ENCODE peak calls at places on chromosomes 2 and 18, in four cellular contexts. M is activated T-helper 1 cell treated with anti-CD3 and anti-CD28 coated beads, Interleukin-2, amount 50 U/mL, for 16 hours; S is A172; T is KBM-7. O is an unnamed sample.

GRCh38 chr2:215171826-215172225 is 33.4 kb upstream of the ABCA12 start:
- DNase-seq in M (no peak), S (no peak), T (no peak), O (no peak)

GRCh38 chr2:236291911-236292310 is 27.7 kb upstream of the ASB18 start:
- DNase-seq in M (no peak), S (no peak), T (no peak), O (no peak)

GRCh38 chr2:233487748-233488345 is 78.7 kb downstream of the USP40 start:
- DNase-seq in M (no peak), S (peak), T (no peak), O (no peak)

GRCh38 chr18:34801769-34802168 is 91.7 kb downstream of the DTNA start:
- DNase-seq in M (no peak), S (peak), T (no peak), O (no peak)

GRCh38 chr2:105373344-105373781 is 25.5 kb downstream of the FHL2 start:
- DNase-seq in M (no peak), S (no peak), T (no peak), O (no peak)

GRCh38 chr2:200591308-200591707 is 5.5 kb downstream of the AOX1 start:
- DNase-seq in M (no peak), S (no peak), T (no peak), O (no peak)

GRCh38 chr2:133241231-133241575 is 327.1 kb downstream of the NCKAP5 start:
- DNase-seq in M (no peak), S (no peak), T (no peak), O (no peak)

GRCh38 chr18:79753391-79753851 is 44.3 kb upstream of the KCNG2 start:
- DNase-seq in M (no peak), S (no peak), T (no peak), O (no peak)

GRCh38 chr2:68290825-68291224 is 28.9 kb downstream of the CNRIP1 start:
- DNase-seq in M (no peak), S (no peak), T (no peak), O (no peak)

GRCh38 chr2:237786936-237787335 is 11.6 kb upstream of the RBM44 start:
- DNase-seq in M (no peak), S (no peak), T (no peak), O (no peak)

GRCh38 chr2:124913873-124914272 is 888.8 kb downstream of the CNTNAP5 start:
- DNase-seq in M (no peak), S (no peak), T (peak), O (no peak)

GRCh38 chr2:10427568-10427975 is 20.6 kb downstream of the ODC1 start:
- DNase-seq in M (no peak), S (no peak), T (no peak), O (no peak)

GRCh38 chr18:59823611-59824195 is 76.1 kb upstream of the PMAIP1 start:
- DNase-seq in M (no peak), S (peak), T (peak), O (no peak)

GRCh38 chr2:181959508-181959907 is 26.1 kb upstream of the PPP1R1C start:
- DNase-seq in M (no peak), S (peak), T (no peak), O (no peak)

GRCh38 chr2:115165529-115166109 is 723.2 kb downstream of the DPP10 start:
- DNase-seq in M (no peak), S (peak), T (peak), O (no peak)

GRCh38 chr2:240155080-240156025 is 14.9 kb upstream of the OTOS start:
- DNase-seq in M (no peak), S (peak), T (no peak), O (no peak)

GRCh38 chr2:239081622-239082021 is 233.7 kb downstream of the TWIST2 start:
- DNase-seq in M (no peak), S (no peak), T (no peak), O (no peak)

GRCh38 chr2:56077352-56077915 is 106.4 kb upstream of the CCDC85A start:
- DNase-seq in M (no peak), S (peak), T (peak), O (no peak)

GRCh38 chr2:231655494-231656408 is 52.6 kb upstream of the PTMA start:
- DNase-seq in M (no peak), S (no peak), T (peak), O (no peak)

GRCh38 chr2:18149660-18150246 is 271.3 kb downstream of the KCNS3 start:
- DNase-seq in M (no peak), S (peak), T (peak), O (no peak)

GRCh38 chr2:231339318-231339717 is 56.2 kb upstream of the B3GNT7 start:
- DNase-seq in M (no peak), S (no peak), T (no peak), O (no peak)

GRCh38 chr2:160252278-160252887 is 52.3 kb upstream of the ITGB6 start:
- DNase-seq in M (no peak), S (peak), T (peak), O (no peak)

GRCh38 chr2:30679416-30680088 is 127.7 kb downstream of the CAPN13 start:
- DNase-seq in M (no peak), S (no peak), T (no peak), O (no peak)

GRCh38 chr2:105802587-105802986 is 57.9 kb downstream of the NCK2 start:
- DNase-seq in M (no peak), S (no peak), T (peak), O (no peak)

GRCh38 chr18:2494921-2495320 is 76.4 kb downstream of the METTL4 start:
- DNase-seq in M (no peak), S (peak), T (no peak), O (no peak)

GRCh38 chr2:214482716-214483115 is 71.9 kb downstream of the VWC2L start:
- DNase-seq in M (no peak), S (no peak), T (no peak), O (no peak)

GRCh38 chr2:121355488-121355887 is 70.5 kb upstream of the TFCP2L1 start:
- DNase-seq in M (no peak), S (no peak), T (no peak), O (no peak)

GRCh38 chr2:142857247-142858154 is 20.0 kb upstream of the KYNU start:
- DNase-seq in M (no peak), S (no peak), T (no peak), O (no peak)

GRCh38 chr2:108575132-108575966 is 41.1 kb downstream of the LIMS1 start:
- DNase-seq in M (no peak), S (peak), T (no peak), O (no peak)